ENCODE peak calls at places on chromosomes 13 and 19, in four cellular contexts. M is neuronal stem cell; W is trophoblast cell; C is stimulated activated CD4-positive, alpha-beta T cell treated with anti-CD3 and anti-CD28 coated beads, Interleukin-2, amount 100 ng/mL, for 48 hours. P is an unnamed sample.

GRCh38 chr13:41954226-41954625 is 6.7 kb downstream of the VWA8 start:
- DNase-seq in M (no peak), W (no peak), C (no peak), P (no peak)

GRCh38 chr13:24220086-24220703 is 59.7 kb downstream of the SPATA13 start:
- DNase-seq in M (peak), W (peak), C (peak), P (peak)

GRCh38 chr13:29911781-29912478 is 61.5 kb upstream of the UBL3 start:
- DNase-seq in M (no peak), W (no peak), C (no peak), P (no peak)

GRCh38 chr19:35715981-35716734 is 1.6 kb upstream of the KMT2B start:
- DNase-seq in M (no peak), W (peak), C (no peak), P (peak)

GRCh38 chr19:12090807-12091206 is 26.3 kb downstream of the ZNF844 start:
- DNase-seq in M (peak), W (peak), C (peak), P (peak)

GRCh38 chr19:48925240-48925843 is 8.2 kb upstream of the DHDH start:
- DNase-seq in M (no peak), W (no peak), C (no peak), P (peak)

GRCh38 chr13:30829145-30829544 is 76.9 kb upstream of the MEDAG start:
- DNase-seq in M (no peak), W (peak), C (no peak), P (peak)

GRCh38 chr19:52669586-52669985 is 31.4 kb upstream of the ZNF83 start:
- DNase-seq in M (no peak), W (no peak), C (no peak), P (no peak)

GRCh38 chr19:4557971-4558941 is 1.2 kb downstream of the SEMA6B start:
- DNase-seq in M (no peak), W (no peak), C (peak), P (peak)

GRCh38 chr13:112943309-112944125 is 25.5 kb upstream of the MCF2L start:
- DNase-seq in M (peak), W (no peak), C (peak), P (peak)

GRCh38 chr19:29805026-29805925 is 6.5 kb upstream of the CCNE1 start:
- DNase-seq in M (no peak), W (no peak), C (no peak), P (peak)

GRCh38 chr13:94033098-94033497 is 446.4 kb downstream of the DCT start:
- DNase-seq in M (no peak), W (no peak), C (no peak), P (no peak)

GRCh38 chr19:3680939-3681338 is 19.3 kb downstream of the PIP5K1C start:
- DNase-seq in M (no peak), W (no peak), C (no peak), P (no peak)

GRCh38 chr19:39557791-39558622 is 18.0 kb upstream of the EID2 start:
- DNase-seq in M (no peak), W (no peak), C (no peak), P (peak)

P was measured in EH.